ENCODE peak calls at places on chromosomes 5 and 9, in ten cellular contexts. O is upper lobe of right lung; T is suprapubic skin; A is tibial artery; D is left lobe of liver; P is EL; X is left ventricle myocardium inferior; F is non-pigmented ciliary epithelial cell; N is AG09309; G is activated CD8-positive, alpha-beta memory T cell treated with anti-CD3 and anti-CD28 coated beads, Interleukin-2, amount 50 U/mL, for 48 hours. Y is an unnamed sample.

GRCh38 chr5:59921816-59922215 is 28.3 kb upstream of the PDE4D start:
- DNase-seq in X (no peak), F (no peak), O (no peak), P (no peak), T (no peak), D (no peak), G (no peak), A (no peak), N (no peak), Y (no peak)

GRCh38 chr5:141637693-141638419 is 1.1 kb downstream of the RELL2 start:
- DNase-seq in F (no peak), O (peak; percentile 85), X (peak; percentile 56), A (peak; percentile 82), D (peak; percentile 57), G (peak; percentile 79), N (no peak), T (no peak), P (peak; percentile 67), Y (peak; percentile 68)

GRCh38 chr9:21831841-21832509 is 29.5 kb downstream of the MTAP start:
- DNase-seq in A (no peak), T (no peak), F (peak; percentile 84), D (no peak), N (peak; percentile 87), X (no peak), G (no peak), O (no peak), P (peak; percentile 96), Y (peak; percentile 62)

GRCh38 chr5:56328753-56329560 is 95.8 kb upstream of the ANKRD55 start:
- DNase-seq in T (no peak), F (no peak), G (peak; percentile 59), P (peak; percentile 65), A (no peak), O (no peak), N (no peak), D (no peak), X (no peak), Y (no peak)

GRCh38 chr5:33684760-33685159 is 207.0 kb downstream of the ADAMTS12 start:
- DNase-seq in F (no peak), X (no peak), G (no peak), D (no peak), O (no peak), N (no peak), T (no peak), A (no peak), P (no peak), Y (no peak)

GRCh38 chr9:134055981-134056461 is 11.8 kb downstream of the BRD3 start:
- DNase-seq in D (peak; percentile 98), F (no peak), T (peak; percentile 91), N (peak; percentile 69), P (peak; percentile 65), O (peak; percentile 92), X (peak; percentile 77), A (peak; percentile 91), G (no peak), Y (peak; percentile 90)

GRCh38 chr9:37262410-37262809 is 142.0 kb downstream of the ZCCHC7 start:
- DNase-seq in D (no peak), N (no peak), O (no peak), F (no peak), G (no peak), X (no peak), P (peak; percentile 26), T (no peak), A (no peak), Y (peak; percentile 12)

GRCh38 chr5:57986746-57987145 is 473.1 kb downstream of the PLK2 start:
- DNase-seq in P (peak; percentile 24), G (no peak), D (no peak), A (peak; percentile 63), T (no peak), N (peak; percentile 33), X (no peak), F (no peak), O (no peak), Y (no peak)

GRCh38 chr5:135600141-135600570 is 21.4 kb upstream of the CXCL14 start:
- DNase-seq in P (no peak), N (no peak), O (no peak), X (no peak), D (no peak), G (no peak), T (peak; percentile 70), A (no peak), F (no peak), Y (no peak)

GRCh38 chr5:52043137-52043536 is 659.9 kb downstream of the ISL1 start:
- DNase-seq in O (no peak), A (no peak), X (no peak), P (no peak), T (no peak), D (no peak), G (no peak), F (no peak), N (no peak), Y (no peak)

GRCh38 chr9:93119953-93120845 is 13.9 kb downstream of the NINJ1 start:
- DNase-seq in N (peak; percentile 84), A (peak; percentile 98), G (peak; percentile 72), O (peak; percentile 97), D (peak; percentile 94), X (peak; percentile 93), F (peak; percentile 75), P (peak; percentile 97), T (peak; percentile 93), Y (peak; percentile 94)

GRCh38 chr9:80871596-80871995 is 817.8 kb downstream of the TLE1 start:
- DNase-seq in T (no peak), X (no peak), D (no peak), P (no peak), A (no peak), F (no peak), N (no peak), G (no peak), O (no peak), Y (no peak)

GRCh38 chr5:154977409-154977808 is 36.1 kb upstream of the KIF4B start:
- DNase-seq in D (no peak), T (no peak), A (no peak), P (no peak), F (no peak), X (no peak), G (no peak), O (no peak), N (no peak), Y (no peak)

GRCh38 chr5:173792781-173793547 is 95.2 kb upstream of the CPEB4 start:
- DNase-seq in D (no peak), T (peak; percentile 34), X (no peak), O (no peak), P (no peak), F (no peak), A (peak; percentile 13), N (no peak), G (no peak), Y (no peak)

GRCh38 chr9:89277043-89277442 is 34.0 kb upstream of the CKS2 start:
- DNase-seq in N (no peak), O (no peak), D (no peak), G (no peak), F (no peak), T (no peak), A (no peak), P (no peak), X (no peak), Y (no peak)

GRCh38 chr9:77221431-77221830 is 44.1 kb downstream of the VPS13A start:
- DNase-seq in F (no peak), X (no peak), O (no peak), P (no peak), D (no peak), T (no peak), N (no peak), G (no peak), A (no peak), Y (no peak)

GRCh38 chr9:126986506-126986951 is 71.9 kb downstream of the RALGPS1 start:
- DNase-seq in N (no peak), X (no peak), F (no peak), D (no peak), T (no peak), G (no peak), A (no peak), O (no peak), P (no peak), Y (no peak)

GRCh38 chr5:113371788-113372196 is 63.0 kb downstream of the TSSK1B start:
- DNase-seq in N (no peak), G (no peak), D (no peak), T (no peak), X (no peak), A (no peak), O (no peak), F (no peak), P (no peak), Y (no peak)

GRCh38 chr5:22938373-22938772 is 85.2 kb upstream of the CDH12 start:
- DNase-seq in N (no peak), O (no peak), P (no peak), X (no peak), D (no peak), G (no peak), T (no peak), F (no peak), A (no peak), Y (no peak)

GRCh38 chr9:104775961-104776360 is 12.0 kb downstream of the NIPSNAP3B start:
- DNase-seq in P (no peak), X (no peak), O (no peak), A (no peak), D (no peak), F (no peak), T (no peak), G (no peak), N (no peak), Y (no peak)

GRCh38 chr9:13354733-13355132 is 75.2 kb upstream of the MPDZ start:
- DNase-seq in N (no peak), P (peak; percentile 4), O (no peak), T (no peak), D (no peak), F (no peak), A (no peak), G (no peak), X (no peak), Y (peak; percentile 11)

GRCh38 chr9:136143215-136144001 is 24.7 kb upstream of the TMEM250 start:
- DNase-seq in T (no peak), F (no peak), N (no peak), D (no peak), A (no peak), P (peak; percentile 28), G (no peak), X (no peak), O (no peak), Y (no peak)

GRCh38 chr5:79236364-79236969 is 536 bp downstream of the JMY start:
- DNase-seq in A (peak; percentile 66), X (peak; percentile 22), T (peak; percentile 73), G (no peak), D (peak; percentile 48), P (peak; percentile 46), O (peak; percentile 70), N (no peak), F (no peak), Y (peak; percentile 64)

GRCh38 chr5:155004138-155004744 is 9.3 kb upstream of the KIF4B start:
- DNase-seq in P (peak; percentile 11), O (no peak), D (peak; percentile 48), F (no peak), X (no peak), A (no peak), N (no peak), G (peak; percentile 58), T (no peak), Y (no peak)

Y was measured in AG08396.